ENCODE peak calls at places on chromosome 15, in six cellular contexts. S, H, X, Q, T and K are unnamed samples.

GRCh38 chr15:33581032-33581431 is 270.3 kb downstream of the RYR3 start:
- DNase-seq in X (no peak), Q (no peak), T (peak), H (no peak), S (peak), K (peak)

GRCh38 chr15:27327467-27328045 is 356.6 kb downstream of the GABRG3 start:
- DNase-seq in T (no peak), Q (peak), H (no peak), S (no peak), X (no peak), K (no peak)

GRCh38 chr15:26864664-26865191 is 2.1 kb upstream of the GABRA5 start:
- DNase-seq in X (peak), H (no peak), Q (peak), S (peak), T (no peak), K (no peak)

GRCh38 chr15:70038730-70039392 is 58.9 kb downstream of the TLE3 start:
- DNase-seq in X (no peak), T (no peak), Q (no peak), S (no peak), H (no peak), K (no peak)

GRCh38 chr15:71888797-71889196 is 78.4 kb downstream of the NR2E3 start:
- DNase-seq in Q (no peak), H (peak), T (no peak), X (no peak), S (no peak), K (no peak)

GRCh38 chr15:66294932-66295235 is 1.5 kb downstream of the DIS3L start:
- DNase-seq in Q (no peak), T (peak), H (no peak), X (no peak), S (peak), K (no peak)

GRCh38 chr15:89785771-89786135 is 9.6 kb downstream of the MESP2 start:
- DNase-seq in S (no peak), X (no peak), Q (no peak), H (no peak), T (no peak), K (no peak)

GRCh38 chr15:45132844-45133560 is 3.2 kb downstream of the DUOX1 start:
- DNase-seq in S (no peak), T (no peak), H (no peak), X (no peak), Q (no peak), K (no peak)